ENCODE peak calls at places on chromosome 21, in six cellular contexts. One of them, this sample, is unnamed.

GRCh38 chr21:25563399-25564116 is 43.7 kb downstream of the MRPL39 start:
- DNase-seq in kidney: no peak
- DNase-seq in cardiac muscle cell: no peak
- DNase-seq in tibial artery: no peak
- DNase-seq in stomach: no peak
- DNase-seq in left lung: no peak
- DNase-seq in this sample: no peak

GRCh38 chr21:43598416-43599120 is 60.7 kb downstream of the HSF2BP start:
- DNase-seq in kidney: no peak
- DNase-seq in cardiac muscle cell: no peak
- DNase-seq in tibial artery: no peak
- DNase-seq in stomach: no peak
- DNase-seq in left lung: no peak
- DNase-seq in this sample: no peak

GRCh38 chr21:35316933-35317332 is 267.8 kb upstream of the RUNX1 start:
- DNase-seq in kidney: no peak
- DNase-seq in cardiac muscle cell: no peak
- DNase-seq in tibial artery: no peak
- DNase-seq in stomach: no peak
- DNase-seq in left lung: no peak
- DNase-seq in this sample: no peak

GRCh38 chr21:43734131-43734634 is 15.3 kb downstream of the PDXK start:
- DNase-seq in kidney: no peak
- DNase-seq in cardiac muscle cell: no peak
- DNase-seq in tibial artery: no peak
- DNase-seq in stomach: peak; percentile 77
- DNase-seq in left lung: no peak
- DNase-seq in this sample: peak; percentile 69

GRCh38 chr21:10521091-10521598 is at the start of gene TPTE:
- DNase-seq in kidney: no peak
- DNase-seq in cardiac muscle cell: no peak
- DNase-seq in tibial artery: no peak
- DNase-seq in stomach: no peak
- DNase-seq in left lung: no peak
- DNase-seq in this sample: peak; percentile 36

GRCh38 chr21:41169258-41169576 is 1.3 kb downstream of the BACE2 start:
- DNase-seq in kidney: no peak
- DNase-seq in cardiac muscle cell: no peak
- DNase-seq in tibial artery: no peak
- DNase-seq in stomach: no peak
- DNase-seq in left lung: no peak
- DNase-seq in this sample: no peak

GRCh38 chr21:45136927-45137611 is 62.7 kb downstream of the ADARB1 start:
- DNase-seq in kidney: peak; percentile 86
- DNase-seq in cardiac muscle cell: peak; percentile 93
- DNase-seq in tibial artery: peak; percentile 93
- DNase-seq in stomach: peak; percentile 89
- DNase-seq in left lung: peak; percentile 84
- DNase-seq in this sample: peak; percentile 69

GRCh38 chr21:28283652-28284490 is 708.8 kb downstream of the LTN1 start:
- DNase-seq in kidney: no peak
- DNase-seq in cardiac muscle cell: peak; percentile 70
- DNase-seq in tibial artery: no peak
- DNase-seq in stomach: no peak
- DNase-seq in left lung: no peak
- DNase-seq in this sample: no peak

GRCh38 chr21:38352536-38353219 is 95.9 kb downstream of the KCNJ15 start:
- DNase-seq in kidney: no peak
- DNase-seq in cardiac muscle cell: peak; percentile 68
- DNase-seq in tibial artery: peak; percentile 85
- DNase-seq in stomach: peak; percentile 79
- DNase-seq in left lung: peak; percentile 70
- DNase-seq in this sample: peak; percentile 50

GRCh38 chr21:27645285-27645684 is 678.4 kb upstream of the ADAMTS5 start:
- DNase-seq in kidney: no peak
- DNase-seq in cardiac muscle cell: no peak
- DNase-seq in tibial artery: no peak
- DNase-seq in stomach: no peak
- DNase-seq in left lung: no peak
- DNase-seq in this sample: no peak

GRCh38 chr21:29232601-29233541 is 65.9 kb upstream of the BACH1 start:
- DNase-seq in kidney: no peak
- DNase-seq in cardiac muscle cell: no peak
- DNase-seq in tibial artery: no peak
- DNase-seq in stomach: no peak
- DNase-seq in left lung: no peak
- DNase-seq in this sample: no peak

GRCh38 chr21:39136711-39137110 is 46.5 kb downstream of the PSMG1 start:
- DNase-seq in kidney: no peak
- DNase-seq in cardiac muscle cell: no peak
- DNase-seq in tibial artery: no peak
- DNase-seq in stomach: no peak
- DNase-seq in left lung: no peak
- DNase-seq in this sample: no peak

GRCh38 chr21:28783641-28784185 is 209.0 kb downstream of the LTN1 start:
- DNase-seq in kidney: peak; percentile 56
- DNase-seq in cardiac muscle cell: no peak
- DNase-seq in tibial artery: no peak
- DNase-seq in stomach: no peak
- DNase-seq in left lung: no peak
- DNase-seq in this sample: no peak

GRCh38 chr21:30382201-30382600 is 10.1 kb upstream of the KRTAP13-2 start:
- DNase-seq in kidney: no peak
- DNase-seq in cardiac muscle cell: peak; percentile 1
- DNase-seq in tibial artery: no peak
- DNase-seq in stomach: no peak
- DNase-seq in left lung: no peak
- DNase-seq in this sample: no peak

GRCh38 chr21:29418813-29419212 is 120.1 kb downstream of the BACH1 start:
- DNase-seq in kidney: no peak
- DNase-seq in cardiac muscle cell: no peak
- DNase-seq in tibial artery: no peak
- DNase-seq in stomach: no peak
- DNase-seq in left lung: no peak
- DNase-seq in this sample: no peak

GRCh38 chr21:20739421-20739820 is 258.8 kb upstream of the NCAM2 start:
- DNase-seq in kidney: no peak
- DNase-seq in cardiac muscle cell: no peak
- DNase-seq in tibial artery: no peak
- DNase-seq in stomach: no peak
- DNase-seq in left lung: no peak
- DNase-seq in this sample: no peak

GRCh38 chr21:39568380-39568779 is 44.4 kb upstream of the B3GALT5 start:
- DNase-seq in kidney: no peak
- DNase-seq in cardiac muscle cell: no peak
- DNase-seq in tibial artery: no peak
- DNase-seq in stomach: no peak
- DNase-seq in left lung: no peak
- DNase-seq in this sample: no peak

GRCh38 chr21:20424943-20425342 is 573.3 kb upstream of the NCAM2 start:
- DNase-seq in kidney: no peak
- DNase-seq in cardiac muscle cell: no peak
- DNase-seq in tibial artery: no peak
- DNase-seq in stomach: no peak
- DNase-seq in left lung: no peak
- DNase-seq in this sample: no peak

GRCh38 chr21:26883768-26884167 is 38.6 kb upstream of the ADAMTS1 start:
- DNase-seq in kidney: no peak
- DNase-seq in cardiac muscle cell: no peak
- DNase-seq in tibial artery: no peak
- DNase-seq in stomach: no peak
- DNase-seq in left lung: no peak
- DNase-seq in this sample: no peak

GRCh38 chr21:39105341-39105765 is 77.9 kb downstream of the PSMG1 start:
- DNase-seq in kidney: no peak
- DNase-seq in cardiac muscle cell: no peak
- DNase-seq in tibial artery: peak; percentile 29
- DNase-seq in stomach: no peak
- DNase-seq in left lung: no peak
- DNase-seq in this sample: peak; percentile 6

GRCh38 chr21:37994211-37994610 is 78.0 kb upstream of the KCNJ6 start:
- DNase-seq in kidney: no peak
- DNase-seq in cardiac muscle cell: no peak
- DNase-seq in tibial artery: no peak
- DNase-seq in stomach: no peak
- DNase-seq in left lung: no peak
- DNase-seq in this sample: no peak

GRCh38 chr21:15255359-15256157 is 190.8 kb upstream of the NRIP1 start:
- DNase-seq in kidney: no peak
- DNase-seq in cardiac muscle cell: no peak
- DNase-seq in tibial artery: no peak
- DNase-seq in stomach: no peak
- DNase-seq in left lung: no peak
- DNase-seq in this sample: no peak

GRCh38 chr21:15257646-15258045 is 192.8 kb upstream of the NRIP1 start:
- DNase-seq in kidney: no peak
- DNase-seq in cardiac muscle cell: no peak
- DNase-seq in tibial artery: no peak
- DNase-seq in stomach: no peak
- DNase-seq in left lung: no peak
- DNase-seq in this sample: no peak

GRCh38 chr21:15250384-15250783 is 185.6 kb upstream of the NRIP1 start:
- DNase-seq in kidney: no peak
- DNase-seq in cardiac muscle cell: no peak
- DNase-seq in tibial artery: no peak
- DNase-seq in stomach: no peak
- DNase-seq in left lung: no peak
- DNase-seq in this sample: no peak

GRCh38 chr21:15252437-15252836 is 187.6 kb upstream of the NRIP1 start:
- DNase-seq in kidney: no peak
- DNase-seq in cardiac muscle cell: no peak
- DNase-seq in tibial artery: no peak
- DNase-seq in stomach: no peak
- DNase-seq in left lung: no peak
- DNase-seq in this sample: no peak

GRCh38 chr21:15254111-15254510 is 189.3 kb upstream of the NRIP1 start:
- DNase-seq in kidney: no peak
- DNase-seq in cardiac muscle cell: no peak
- DNase-seq in tibial artery: no peak
- DNase-seq in stomach: no peak
- DNase-seq in left lung: no peak
- DNase-seq in this sample: no peak
- H3K4me1 ChIP-seq in kidney: no peaks in the 10 kb centered on the region
- H3K4me1 ChIP-seq in cardiac muscle cell: no peaks in the 10 kb centered on the region
- H3K4me1 ChIP-seq in tibial artery: no peaks in the 10 kb centered on the region
- H3K4me1 ChIP-seq in stomach: no peaks in the 10 kb centered on the region
- H3K4me1 ChIP-seq in left lung: no peaks in the 10 kb centered on the region
- H3K4me1 ChIP-seq in this sample: no peaks in the 10 kb centered on the region

GRCh38 chr21:15003463-15004135 is 61.2 kb downstream of the NRIP1 start:
- DNase-seq in kidney: no peak
- DNase-seq in cardiac muscle cell: peak; percentile 18
- DNase-seq in tibial artery: no peak
- DNase-seq in stomach: no peak
- DNase-seq in left lung: no peak
- DNase-seq in this sample: no peak

GRCh38 chr21:15007716-15008296 is 57.0 kb downstream of the NRIP1 start:
- DNase-seq in kidney: no peak
- DNase-seq in cardiac muscle cell: no peak
- DNase-seq in tibial artery: no peak
- DNase-seq in stomach: no peak
- DNase-seq in left lung: no peak
- DNase-seq in this sample: no peak

GRCh38 chr21:15004721-15005370 is 60.0 kb downstream of the NRIP1 start:
- DNase-seq in kidney: no peak
- DNase-seq in cardiac muscle cell: no peak
- DNase-seq in tibial artery: no peak
- DNase-seq in stomach: no peak
- DNase-seq in left lung: no peak
- DNase-seq in this sample: no peak

GRCh38 chr21:15006594-15007230 is 58.1 kb downstream of the NRIP1 start:
- DNase-seq in kidney: no peak
- DNase-seq in cardiac muscle cell: no peak
- DNase-seq in tibial artery: no peak
- DNase-seq in stomach: no peak
- DNase-seq in left lung: no peak
- DNase-seq in this sample: no peak

DNA sequence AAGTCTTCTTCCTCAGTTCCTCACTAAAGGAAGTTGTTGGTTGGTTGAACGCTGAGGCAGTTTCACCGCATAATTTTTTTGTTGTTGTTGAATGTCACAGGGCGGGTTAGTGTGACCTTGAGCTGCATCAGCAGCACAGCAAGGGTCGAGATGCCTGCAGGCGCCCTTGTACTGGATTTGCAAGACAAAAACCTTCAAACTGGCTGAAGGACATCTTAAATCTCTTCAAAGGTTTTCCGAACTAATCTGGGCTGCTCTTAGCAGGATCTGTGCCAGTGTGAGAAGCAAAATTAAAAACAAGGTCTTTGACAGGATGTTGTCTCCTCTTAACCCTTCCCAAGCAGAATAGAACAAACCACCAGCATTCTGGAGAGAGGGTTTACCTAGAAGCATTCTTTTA is 59.4 kb downstream of the NRIP1 start:
- DNase-seq in kidney: no peak
- DNase-seq in cardiac muscle cell: peak; percentile 44
- DNase-seq in tibial artery: no peak
- DNase-seq in stomach: no peak
- DNase-seq in left lung: no peak
- DNase-seq in this sample: no peak
- H3K4me3 ChIP-seq in kidney: peak overlapping the region; percentile 21
- H3K4me3 ChIP-seq in cardiac muscle cell: no peak overlapping the region
- H3K4me3 ChIP-seq in tibial artery: no peak overlapping the region
- H3K4me3 ChIP-seq in stomach: no peak overlapping the region
- H3K4me3 ChIP-seq in left lung: no peak overlapping the region
- H3K4me3 ChIP-seq in this sample: no peak overlapping the region

GRCh38 chr21:46226920-46227599 is 1.5 kb downstream of the LSS start:
- DNase-seq in kidney: no peak
- DNase-seq in cardiac muscle cell: peak; percentile 62
- DNase-seq in tibial artery: no peak
- DNase-seq in stomach: no peak
- DNase-seq in left lung: no peak
- DNase-seq in this sample: no peak

GRCh38 chr21:46227811-46228344 is 696 bp downstream of the LSS start:
- DNase-seq in kidney: no peak
- DNase-seq in cardiac muscle cell: peak; percentile 10
- DNase-seq in tibial artery: no peak
- DNase-seq in stomach: no peak
- DNase-seq in left lung: no peak
- DNase-seq in this sample: peak; percentile 56

GRCh38 chr21:46228345-46229051 is at the start of gene LSS:
- DNase-seq in kidney: peak; percentile 100
- DNase-seq in cardiac muscle cell: peak; percentile 99
- DNase-seq in tibial artery: peak; percentile 99
- DNase-seq in stomach: peak; percentile 98
- DNase-seq in left lung: peak; percentile 99
- DNase-seq in this sample: peak; percentile 98

GRCh38 chr21:46229923-46230260 is 1.3 kb upstream of the LSS start:
- DNase-seq in kidney: no peak
- DNase-seq in cardiac muscle cell: no peak
- DNase-seq in tibial artery: no peak
- DNase-seq in stomach: no peak
- DNase-seq in left lung: no peak
- DNase-seq in this sample: no peak

GRCh38 chr21:46229133-46229922 is 754 bp upstream of the LSS start:
- DNase-seq in kidney: peak; percentile 91
- DNase-seq in cardiac muscle cell: no peak
- DNase-seq in tibial artery: no peak
- DNase-seq in stomach: no peak
- DNase-seq in left lung: no peak
- DNase-seq in this sample: peak; percentile 89
- TF ChIP-seq CTCF in kidney: peak; percentile 53
- TF ChIP-seq CTCF in cardiac muscle cell: peak; percentile 38
- TF ChIP-seq CTCF in tibial artery: peak; percentile 67
- TF ChIP-seq CTCF in stomach: peak; percentile 64
- TF ChIP-seq CTCF in left lung: peak; percentile 38
- TF ChIP-seq CTCF in this sample: peak; percentile 34

GRCh38 chr21:17540530-17540929 is 27.7 kb downstream of the CXADR start:
- DNase-seq in kidney: no peak
- DNase-seq in cardiac muscle cell: no peak
- DNase-seq in tibial artery: no peak
- DNase-seq in stomach: no peak
- DNase-seq in left lung: no peak
- DNase-seq in this sample: no peak
- H3K4me1 ChIP-seq in kidney: peaks cover 4% of the 10 kb centered on the region
- H3K4me1 ChIP-seq in cardiac muscle cell: peaks cover 21% of the 10 kb centered on the region
- H3K4me1 ChIP-seq in tibial artery: no peaks in the 10 kb centered on the region
- H3K4me1 ChIP-seq in stomach: peaks cover 85% of the 10 kb centered on the region
- H3K4me1 ChIP-seq in left lung: no peaks in the 10 kb centered on the region
- H3K4me1 ChIP-seq in this sample: peaks cover 24% of the 10 kb centered on the region

This sample was measured in pancreas.